ENCODE peak calls at places on chromosomes 6 and 20, in seven cellular contexts. B is left ventricle myocardium inferior, I is psoas muscle, T is esophagus muscularis mucosa, M is right atrium auricular region, W is uterus, D is GM23338. L is an unnamed sample. For H3K4me1, the result is how much of the 10 kb centered on the place peaks cover.

GRCh38 chr6:91317247-91317646 is 730.4 kb upstream of the MAP3K7 start:
- DNase-seq in B (no peak), I (no peak), T (no peak), M (no peak), W (no peak), D (peak), L (no peak)

GRCh38 chr6:149246691-149247384 is 70.7 kb upstream of the TAB2 start:
- DNase-seq in B (no peak), I (no peak), T (no peak), M (no peak), W (no peak), D (no peak), L (no peak)

GRCh38 chr6:30835576-30835975 is 48.7 kb upstream of the DDR1 start:
- DNase-seq in B (no peak), I (no peak), T (no peak), M (no peak), W (no peak), D (no peak), L (no peak)

GRCh38 chr6:120147218-120147871 is 797.8 kb upstream of the MAN1A1 start:
- DNase-seq in B (no peak), I (no peak), T (no peak), M (no peak), W (no peak), D (peak), L (peak)

GRCh38 chr20:16444056-16444777 is 129.0 kb downstream of the KIF16B start:
- DNase-seq in B (no peak), I (no peak), T (peak), M (no peak), W (no peak), D (no peak), L (no peak)

GRCh38 chr20:33568378-33569289 is 78.7 kb downstream of the CBFA2T2 start:
- DNase-seq in B (peak), I (no peak), T (no peak), M (no peak), W (no peak), D (peak), L (peak)

GRCh38 chr20:20410678-20411077 is 42.8 kb downstream of the INSM1 start:
- DNase-seq in B (peak), I (no peak), T (no peak), M (no peak), W (no peak), D (peak), L (no peak)

GRCh38 chr20:19890358-19891117 is 126.6 kb upstream of the NAA20 start:
- DNase-seq in B (no peak), I (no peak), T (no peak), M (no peak), W (no peak), D (no peak), L (no peak)

GRCh38 chr6:105921781-105922180 is 164.4 kb upstream of the PRDM1 start:
- DNase-seq in B (no peak), I (no peak), T (no peak), M (no peak), W (no peak), D (no peak), L (no peak)

GRCh38 chr6:147905721-147906120 is 397.2 kb downstream of the SAMD5 start:
- DNase-seq in B (no peak), I (no peak), T (no peak), M (no peak), W (no peak), D (no peak), L (no peak)

GRCh38 chr6:32666420-32667300 is at the start of gene HLA-DQB1:
- DNase-seq in B (no peak), I (no peak), T (no peak), M (no peak), W (peak), D (peak), L (peak)

GRCh38 chr20:31652917-31653385 is 15.2 kb downstream of the COX4I2 start:
- DNase-seq in B (no peak), I (no peak), T (no peak), M (no peak), W (no peak), D (no peak), L (no peak)

GRCh38 chr20:32205502-32206382 is 1.8 kb downstream of the PLAGL2 start:
- DNase-seq in B (no peak), I (no peak), T (no peak), M (no peak), W (no peak), D (no peak), L (peak)

GRCh38 chr6:158143700-158144099 is 24.4 kb downstream of the SERAC1 start:
- DNase-seq in B (no peak), I (no peak), T (no peak), M (no peak), W (no peak), D (peak), L (no peak)

GRCh38 chr20:45036044-45036755 is 64.7 kb downstream of the KCNS1 start:
- DNase-seq in B (no peak), I (no peak), T (no peak), M (no peak), W (no peak), D (no peak), L (no peak)

DNA sequence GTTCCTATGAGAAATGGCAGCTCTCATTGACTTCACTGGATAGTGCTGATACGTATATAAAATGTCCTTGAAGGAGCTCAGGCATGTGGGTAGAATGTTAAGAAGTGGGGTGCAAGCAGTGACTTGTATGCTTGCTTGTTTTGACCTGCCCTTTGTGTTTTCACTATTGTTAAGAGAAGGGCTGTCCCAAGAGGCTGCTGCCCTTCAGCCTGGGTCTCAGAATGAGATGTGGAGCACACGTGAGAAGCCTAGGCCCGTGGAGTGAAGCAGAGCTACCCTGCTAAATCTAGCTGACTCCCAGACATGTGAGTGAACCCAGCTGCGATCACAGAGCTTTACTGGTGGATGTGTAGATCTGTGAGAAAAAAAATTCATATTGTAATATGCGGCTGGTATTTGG is 305.3 kb upstream of the RGS17 start:
- DNase-seq in B (no peak), I (no peak), T (no peak), M (no peak), W (no peak), D (peak), L (no peak)
- H3K4me1 ChIP-seq in B (under half), I (under half), T (under half), M (under half), W (under half), D (under half), L (under half)

DNA sequence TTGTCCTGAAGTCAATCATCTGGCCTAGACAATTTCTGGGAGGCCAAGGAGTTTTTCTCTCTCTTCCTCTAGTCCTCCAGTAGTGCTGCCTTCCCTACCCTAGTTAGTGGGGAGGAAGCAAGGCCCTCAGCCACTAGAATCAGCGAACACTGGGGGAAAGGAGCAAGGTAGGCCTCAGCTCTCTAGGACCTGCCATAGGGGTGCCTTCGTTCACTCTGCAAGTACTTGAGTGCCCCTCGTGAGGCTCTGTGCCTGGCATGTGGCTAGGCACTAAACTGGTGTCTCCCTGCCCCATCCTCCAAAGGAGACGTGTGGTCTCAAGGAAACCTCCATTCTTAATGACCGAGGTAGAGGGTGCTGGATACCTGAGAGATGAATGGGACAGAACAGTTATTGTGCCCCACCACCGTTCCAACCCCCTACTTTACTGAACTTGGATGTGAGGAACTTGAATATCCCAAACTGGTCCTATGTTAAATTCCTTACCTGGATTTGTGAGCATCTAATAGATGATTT is 1.1 kb downstream of the DEF6 start:
- DNase-seq in B (no peak), I (no peak), T (no peak), M (no peak), W (no peak), D (no peak), L (no peak)
- H3K4me3 ChIP-seq in B (peak), I (peak), T (peak), M (no peak), W (no peak), D (peak), L (no peak)

DNA sequence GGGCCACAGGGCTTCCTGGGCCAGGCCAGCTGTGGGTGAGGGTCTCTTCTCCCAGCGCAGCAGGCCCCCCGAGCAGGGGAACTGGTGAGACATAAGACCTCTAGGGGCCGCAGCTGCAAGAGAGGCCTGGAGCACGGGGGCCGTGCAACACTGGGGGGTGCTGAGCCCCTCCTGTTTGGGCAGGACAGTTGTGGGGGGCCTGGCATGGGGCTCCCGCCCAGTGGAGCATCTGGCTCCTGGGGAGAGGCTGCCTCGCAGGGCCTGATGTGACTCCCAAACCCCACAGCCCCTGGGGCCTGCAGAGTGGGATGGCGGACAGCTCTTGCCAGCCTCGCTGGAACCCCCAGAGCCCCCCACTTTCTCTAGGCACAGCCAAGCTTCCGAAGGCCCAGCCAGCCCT is 16.9 kb upstream of the GATA5 start:
- DNase-seq in B (no peak), I (no peak), T (no peak), M (no peak), W (no peak), D (no peak), L (no peak)
- H3K4me1 ChIP-seq in B (under half), I (under half), T (under half), M (half or more), W (under half), D (under half), L (under half)

DNA sequence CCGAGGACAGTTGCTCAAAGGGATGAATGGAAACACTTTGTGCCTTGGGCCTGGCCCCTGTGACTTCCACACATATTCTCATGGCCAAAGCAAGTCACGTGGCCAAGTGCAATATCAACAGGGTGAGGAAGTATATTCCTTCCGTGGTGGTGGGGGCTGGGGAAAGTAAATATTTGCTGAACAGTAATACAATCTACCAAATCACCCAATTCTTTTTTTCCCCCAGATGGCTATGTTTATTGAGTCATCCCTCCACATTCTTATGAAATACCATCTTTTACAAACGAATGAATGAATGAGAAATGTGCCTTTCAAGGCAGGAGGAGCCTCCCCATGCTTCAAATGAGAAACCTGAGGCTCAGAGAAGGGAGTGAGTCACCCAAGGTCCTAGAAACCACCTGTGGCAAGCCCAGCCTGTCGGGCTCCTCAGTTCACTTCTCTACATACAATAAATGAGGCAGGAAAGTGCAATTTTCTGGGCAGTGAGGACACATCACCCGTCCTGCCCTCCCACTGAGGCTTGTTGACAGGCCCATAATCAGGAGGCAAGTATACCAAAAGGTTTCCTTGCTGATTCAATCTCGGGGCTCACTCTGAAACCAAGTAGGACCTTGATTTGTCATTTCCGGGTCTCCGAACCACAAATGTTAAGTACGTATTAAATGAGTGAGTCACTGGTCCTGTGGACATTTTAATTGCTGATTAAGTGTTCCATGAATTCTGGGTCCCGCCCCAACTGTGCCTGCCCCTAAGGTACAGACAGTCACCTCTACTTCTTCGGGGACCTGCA is 25.3 kb upstream of the TOP1 start:
- DNase-seq in B (peak), I (peak), T (no peak), M (peak), W (peak), D (peak), L (peak)
- H3K4me3 ChIP-seq in B (no peak), I (no peak), T (peak), M (no peak), W (no peak), D (no peak), L (no peak)

DNA sequence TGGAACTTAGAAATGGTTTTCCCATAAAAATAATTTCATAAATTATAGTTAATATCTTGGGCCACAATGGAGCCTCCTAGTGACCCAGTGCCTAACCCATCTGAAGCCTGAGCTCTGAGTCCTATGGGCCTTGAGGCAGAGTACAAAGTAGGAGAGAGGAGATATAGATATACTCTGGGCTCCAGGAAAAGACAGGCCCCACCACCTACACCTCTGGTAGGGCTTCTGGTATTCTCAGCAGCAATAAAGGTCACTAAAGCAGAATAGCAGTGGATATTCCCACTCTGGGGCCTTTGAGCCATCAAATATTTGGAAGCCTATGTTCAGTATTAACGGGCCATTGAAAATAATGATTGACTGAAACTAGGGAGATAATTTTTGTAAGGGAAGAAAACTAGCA is 24.1 kb downstream of the CYP39A1 start:
- DNase-seq in B (no peak), I (no peak), T (no peak), M (no peak), W (no peak), D (no peak), L (no peak)
- H3K4me1 ChIP-seq in B (under half), I (under half), T (under half), M (under half), W (under half), D (under half), L (under half)

GRCh38 chr20:36646678-36647077 is 682 bp upstream of the SLA2 start:
- DNase-seq in B (no peak), I (no peak), T (no peak), M (no peak), W (no peak), D (no peak), L (no peak)

GRCh38 chr20:36644713-36645109 is 1.3 kb downstream of the SLA2 start:
- DNase-seq in B (no peak), I (no peak), T (no peak), M (no peak), W (no peak), D (no peak), L (no peak)

GRCh38 chr20:36644032-36644712 is 1.8 kb downstream of the SLA2 start:
- DNase-seq in B (no peak), I (no peak), T (no peak), M (no peak), W (no peak), D (no peak), L (no peak)

GRCh38 chr20:36645998-36646397 is at the start of gene SLA2:
- DNase-seq in B (no peak), I (no peak), T (no peak), M (no peak), W (no peak), D (no peak), L (no peak)

DNA sequence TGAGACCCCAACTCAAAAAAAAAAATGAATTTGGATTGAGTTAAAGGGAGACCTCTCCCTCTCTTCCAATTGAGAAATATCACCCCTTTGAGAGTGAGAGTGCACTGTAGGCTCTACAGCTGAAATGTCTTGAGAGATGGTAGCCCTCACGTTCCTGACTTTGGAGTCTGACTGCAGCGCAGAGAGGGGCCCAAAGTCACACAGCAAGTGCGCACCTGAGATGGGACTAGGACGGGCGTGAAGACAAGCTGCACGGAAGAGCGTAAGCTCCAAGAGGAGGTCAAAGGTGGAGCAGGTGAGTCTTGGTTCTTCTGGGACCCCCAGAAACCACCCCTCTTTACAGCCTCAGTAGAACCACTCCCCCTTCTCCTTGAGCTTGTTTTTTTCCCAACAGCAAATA is 643 bp downstream of the SLA2 start:
- DNase-seq in B (no peak), I (no peak), T (no peak), M (no peak), W (no peak), D (no peak), L (no peak)
- H3K4me3 ChIP-seq in B (no peak), I (no peak), T (no peak), M (no peak), W (no peak), D (no peak), L (no peak)

DNA sequence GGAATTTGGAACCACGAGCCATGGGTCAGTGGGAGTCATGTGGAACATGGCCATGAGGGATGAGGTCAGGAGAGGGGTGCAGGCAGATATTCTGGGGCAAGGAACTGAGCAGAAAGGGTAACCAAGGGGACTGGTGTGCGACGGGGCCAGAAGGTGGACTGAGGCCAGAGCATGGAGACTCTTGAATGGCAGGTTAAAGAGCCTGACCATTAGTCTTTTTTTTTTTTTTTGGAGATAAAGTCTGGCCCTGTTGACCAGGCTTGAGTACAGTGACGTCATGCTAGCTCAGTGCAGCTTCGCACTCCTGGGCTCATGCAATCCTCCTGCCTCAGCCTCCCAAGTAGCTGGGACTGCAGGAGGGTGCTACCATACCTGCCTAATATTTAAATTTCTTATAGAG is 64.0 kb downstream of the RREB1 start:
- DNase-seq in B (no peak), I (no peak), T (no peak), M (no peak), W (no peak), D (no peak), L (no peak)
- H3K4me1 ChIP-seq in B (half or more), I (half or more), T (half or more), M (half or more), W (under half), D (half or more), L (under half)

GRCh38 chr20:58512808-58513552 is 2.2 kb downstream of the APCDD1L start:
- DNase-seq in B (no peak), I (no peak), T (no peak), M (no peak), W (no peak), D (peak), L (no peak)
- H3K4me3 ChIP-seq in B (no peak), I (no peak), T (no peak), M (no peak), W (no peak), D (peak), L (no peak)

GRCh38 chr20:47276856-47277541 is 79.5 kb downstream of the ZMYND8 start:
- DNase-seq in B (peak), I (peak), T (no peak), M (peak), W (peak), D (no peak), L (no peak)
- H3K4me1 ChIP-seq in B (half or more), I (under half), T (half or more), M (half or more), W (under half), D (under half), L (under half)

GRCh38 chr6:16514249-16514648 is 247.0 kb downstream of the ATXN1 start:
- DNase-seq in B (no peak), I (no peak), T (no peak), M (no peak), W (no peak), D (peak), L (peak)
- H3K4me3 ChIP-seq in B (no peak), I (no peak), T (no peak), M (no peak), W (no peak), D (no peak), L (no peak)